ENCODE peak calls at places on chromosomes 16 and 17, in four cellular contexts. One of them, this sample, is unnamed.

GRCh38 chr17:80773243-80773991 is 218.2 kb upstream of the CHMP6 start:
- DNase-seq in left ventricle myocardium inferior: peak; percentile 27
- DNase-seq in pancreas: no peak
- DNase-seq in AG09319: no peak
- DNase-seq in this sample: no peak

GRCh38 chr17:50939795-50940684 is 73.9 kb upstream of the TOB1 start:
- DNase-seq in pancreas: no peak
- DNase-seq in AG09319: no peak
- DNase-seq in left ventricle myocardium inferior: no peak
- DNase-seq in this sample: no peak

GRCh38 chr17:41864498-41864836 is 756 bp downstream of the KLHL11 start:
- DNase-seq in left ventricle myocardium inferior: no peak
- DNase-seq in AG09319: no peak
- DNase-seq in pancreas: no peak
- DNase-seq in this sample: no peak

GRCh38 chr16:57799619-57800212 is 2.6 kb downstream of the KIFC3 start:
- DNase-seq in pancreas: no peak
- DNase-seq in left ventricle myocardium inferior: no peak
- DNase-seq in AG09319: no peak
- DNase-seq in this sample: no peak

GRCh38 chr17:27602721-27603445 is 28.1 kb upstream of the LGALS9 start:
- DNase-seq in AG09319: peak; percentile 19
- DNase-seq in left ventricle myocardium inferior: peak; percentile 68
- DNase-seq in pancreas: peak; percentile 80
- DNase-seq in this sample: peak; percentile 76

GRCh38 chr16:88999457-89000206 is 22.6 kb upstream of the CBFA2T3 start:
- DNase-seq in left ventricle myocardium inferior: no peak
- DNase-seq in AG09319: no peak
- DNase-seq in pancreas: no peak
- DNase-seq in this sample: no peak

GRCh38 chr17:29344201-29344856 is 45.8 kb upstream of the TAOK1 start:
- DNase-seq in left ventricle myocardium inferior: no peak
- DNase-seq in AG09319: no peak
- DNase-seq in pancreas: no peak
- DNase-seq in this sample: no peak

GRCh38 chr17:64978138-64978537 is 58.9 kb upstream of the LRRC37A3 start:
- DNase-seq in pancreas: no peak
- DNase-seq in AG09319: no peak
- DNase-seq in left ventricle myocardium inferior: no peak
- DNase-seq in this sample: no peak

GRCh38 chr16:49455991-49456745 is 82.6 kb downstream of the C16orf78 start:
- DNase-seq in AG09319: no peak
- DNase-seq in pancreas: no peak
- DNase-seq in left ventricle myocardium inferior: no peak
- DNase-seq in this sample: peak; percentile 10

DNA sequence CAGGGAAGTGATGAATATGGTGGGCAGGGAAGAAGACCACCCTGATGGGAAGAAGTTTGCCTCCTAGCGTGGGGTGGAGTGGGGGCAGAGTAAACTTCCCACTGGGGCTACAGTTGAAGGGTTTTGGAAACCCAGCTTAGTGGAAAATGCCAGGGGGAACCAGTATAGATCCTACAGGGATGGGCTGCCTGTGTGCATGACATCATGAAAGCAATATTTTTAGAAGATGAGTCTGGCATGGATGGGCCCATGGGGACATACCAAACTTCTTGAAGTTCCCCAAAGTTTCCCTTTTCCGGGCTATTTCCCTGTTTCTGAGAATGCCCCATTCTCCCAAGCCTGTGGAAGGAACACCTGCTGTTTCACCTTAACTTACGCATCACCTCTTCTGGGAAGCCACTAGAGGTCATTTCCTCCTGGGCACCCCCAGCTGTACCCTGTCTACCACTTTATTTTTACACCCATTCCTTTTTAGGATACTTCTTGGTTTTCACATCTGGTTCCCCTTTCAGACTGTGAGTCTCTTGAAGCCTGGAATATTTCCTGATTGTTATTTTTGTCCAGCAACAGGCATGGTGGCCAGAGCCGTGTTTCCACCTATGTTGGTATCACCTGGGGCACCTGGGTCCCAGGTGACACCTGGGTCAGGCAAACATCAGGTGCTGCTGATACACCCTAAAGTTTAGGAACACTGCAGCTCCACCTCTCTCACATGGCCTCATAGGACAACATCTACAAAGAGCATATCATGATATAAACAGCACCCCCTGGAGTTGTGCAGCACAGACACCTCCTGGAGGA is 9.8 kb downstream of the SOCS3 start:
- DNase-seq in left ventricle myocardium inferior: no peak
- DNase-seq in AG09319: no peak
- DNase-seq in pancreas: no peak
- DNase-seq in this sample: no peak
- TF ChIP-seq CTCF in left ventricle myocardium inferior: no peak
- TF ChIP-seq CTCF in AG09319: no peak
- TF ChIP-seq CTCF in pancreas: no peak
- TF ChIP-seq CTCF in this sample: no peak

GRCh38 chr17:76887809-76888208 is 19.6 kb downstream of the MGAT5B start:
- DNase-seq in AG09319: no peak
- DNase-seq in pancreas: no peak
- DNase-seq in left ventricle myocardium inferior: no peak
- DNase-seq in this sample: no peak
- TF ChIP-seq CTCF in AG09319: no peak
- TF ChIP-seq CTCF in pancreas: no peak
- TF ChIP-seq CTCF in left ventricle myocardium inferior: no peak
- TF ChIP-seq CTCF in this sample: no peak

GRCh38 chr16:23836404-23837291 is 865 bp downstream of the PRKCB start:
- DNase-seq in left ventricle myocardium inferior: peak; percentile 19
- DNase-seq in AG09319: no peak
- DNase-seq in pancreas: no peak
- DNase-seq in this sample: no peak
- TF ChIP-seq CTCF in left ventricle myocardium inferior: no peak
- TF ChIP-seq CTCF in AG09319: no peak
- TF ChIP-seq CTCF in pancreas: no peak
- TF ChIP-seq CTCF in this sample: no peak

GRCh38 chr17:7922499-7923289 is 6.6 kb upstream of the RNF227 start:
- DNase-seq in pancreas: peak; percentile 83
- DNase-seq in AG09319: peak; percentile 41
- DNase-seq in left ventricle myocardium inferior: peak; percentile 90
- DNase-seq in this sample: peak; percentile 66
- TF ChIP-seq CTCF in pancreas: no peak
- TF ChIP-seq CTCF in AG09319: no peak
- TF ChIP-seq CTCF in left ventricle myocardium inferior: peak; percentile 18
- TF ChIP-seq CTCF in this sample: no peak

GRCh38 chr16:53848277-53848942 is 144.5 kb downstream of the FTO start:
- DNase-seq in pancreas: no peak
- DNase-seq in left ventricle myocardium inferior: no peak
- DNase-seq in AG09319: no peak
- DNase-seq in this sample: no peak
- TF ChIP-seq CTCF in pancreas: no peak
- TF ChIP-seq CTCF in left ventricle myocardium inferior: no peak
- TF ChIP-seq CTCF in AG09319: no peak
- TF ChIP-seq CTCF in this sample: no peak

DNA sequence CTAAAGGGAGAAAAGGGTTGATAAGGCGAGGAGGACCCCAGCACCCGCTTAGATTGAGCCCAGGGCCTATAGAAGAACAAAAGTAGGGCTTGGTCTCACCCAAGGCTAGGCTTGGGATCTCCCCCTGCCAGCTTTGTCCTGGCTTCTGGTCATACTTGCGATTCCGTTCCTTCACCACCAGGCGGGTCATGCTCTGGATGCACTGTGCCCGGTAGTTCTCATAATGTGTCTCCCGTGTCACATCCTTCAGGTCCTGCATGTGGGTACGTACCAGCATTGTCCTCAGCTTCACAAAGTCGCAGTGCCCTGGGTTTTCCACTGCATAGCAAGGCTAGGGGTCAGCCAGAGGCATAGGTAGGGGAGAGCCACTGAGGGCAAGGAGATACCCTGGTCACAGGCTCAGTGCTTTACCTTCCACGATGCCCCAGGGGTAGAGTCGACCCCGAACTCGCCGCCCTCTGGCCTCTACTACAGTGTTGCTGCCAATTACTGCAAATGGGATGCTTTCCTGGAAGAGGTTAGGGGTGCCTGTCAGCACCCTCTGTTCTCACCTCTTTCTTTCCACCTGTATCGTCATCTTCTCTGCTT is 6.5 kb upstream of the MTMR4 start:
- DNase-seq in pancreas: no peak
- DNase-seq in left ventricle myocardium inferior: no peak
- DNase-seq in AG09319: no peak
- DNase-seq in this sample: no peak
- TF ChIP-seq CTCF in pancreas: no peak
- TF ChIP-seq CTCF in left ventricle myocardium inferior: peak; percentile 41
- TF ChIP-seq CTCF in AG09319: peak; percentile 16
- TF ChIP-seq CTCF in this sample: no peak

GRCh38 chr16:64051826-64052225 is 1070.0 kb downstream of the CDH11 start:
- DNase-seq in pancreas: no peak
- DNase-seq in left ventricle myocardium inferior: no peak
- DNase-seq in AG09319: no peak
- DNase-seq in this sample: no peak
- TF ChIP-seq CTCF in pancreas: no peak
- TF ChIP-seq CTCF in left ventricle myocardium inferior: peak; percentile 45
- TF ChIP-seq CTCF in AG09319: peak; percentile 13
- TF ChIP-seq CTCF in this sample: no peak

GRCh38 chr17:71080937-71081336 is 911.6 kb downstream of the KCNJ2 start:
- DNase-seq in pancreas: no peak
- DNase-seq in left ventricle myocardium inferior: no peak
- DNase-seq in AG09319: no peak
- DNase-seq in this sample: no peak

GRCh38 chr17:71081666-71082065 is 912.3 kb downstream of the KCNJ2 start:
- DNase-seq in AG09319: no peak
- DNase-seq in pancreas: no peak
- DNase-seq in left ventricle myocardium inferior: no peak
- DNase-seq in this sample: no peak

GRCh38 chr17:71084219-71084618 is 914.9 kb downstream of the KCNJ2 start:
- DNase-seq in AG09319: no peak
- DNase-seq in pancreas: peak; percentile 30
- DNase-seq in left ventricle myocardium inferior: no peak
- DNase-seq in this sample: no peak

GRCh38 chr17:71084838-71085237 is 915.5 kb downstream of the KCNJ2 start:
- DNase-seq in left ventricle myocardium inferior: no peak
- DNase-seq in pancreas: no peak
- DNase-seq in AG09319: no peak
- DNase-seq in this sample: no peak

GRCh38 chr17:71085238-71086033 is 916.1 kb downstream of the KCNJ2 start:
- DNase-seq in pancreas: peak; percentile 35
- DNase-seq in AG09319: no peak
- DNase-seq in left ventricle myocardium inferior: no peak
- DNase-seq in this sample: no peak
- TF ChIP-seq CTCF in pancreas: peak; percentile 10
- TF ChIP-seq CTCF in AG09319: peak; percentile 31
- TF ChIP-seq CTCF in left ventricle myocardium inferior: no peak
- TF ChIP-seq CTCF in this sample: no peak

GRCh38 chr17:60602385-60602742 is 2.4 kb downstream of the PPM1D start:
- DNase-seq in left ventricle myocardium inferior: no peak
- DNase-seq in pancreas: peak; percentile 26
- DNase-seq in AG09319: no peak
- DNase-seq in this sample: no peak
- TF ChIP-seq CTCF in left ventricle myocardium inferior: no peak
- TF ChIP-seq CTCF in pancreas: no peak
- TF ChIP-seq CTCF in AG09319: no peak
- TF ChIP-seq CTCF in this sample: no peak

GRCh38 chr17:7262192-7263070 is at the start of gene CLDN7:
- DNase-seq in AG09319: no peak
- DNase-seq in left ventricle myocardium inferior: no peak
- DNase-seq in pancreas: peak; percentile 95
- DNase-seq in this sample: no peak
- TF ChIP-seq CTCF in AG09319: no peak
- TF ChIP-seq CTCF in left ventricle myocardium inferior: no peak
- TF ChIP-seq CTCF in pancreas: no peak
- TF ChIP-seq CTCF in this sample: no peak